ENCODE peak calls at places on chromosomes 16 and 17, in six cellular contexts. N is GM12891, G is GM12892, B is sigmoid colon, C is HepG2, U is SK-N-SH. K is an unnamed sample.

GRCh38 chr17:39139137-39139516 is 12.3 kb downstream of the PLXDC1 start:
- DNase-seq in B (no peak), U (no peak), G (no peak), N (no peak), C (no peak), K (no peak)

GRCh38 chr16:53529529-53529928 is 26.5 kb upstream of the AKTIP start:
- DNase-seq in U (no peak), C (no peak), B (no peak), G (no peak), N (no peak), K (no peak)

GRCh38 chr16:66093217-66093616 is 273.3 kb upstream of the CDH5 start:
- DNase-seq in C (no peak), U (no peak), B (no peak), N (no peak), G (no peak), K (no peak)

GRCh38 chr16:20875358-20875656 is 24.9 kb downstream of the DCUN1D3 start:
- DNase-seq in B (no peak), G (no peak), C (no peak), N (no peak), U (no peak), K (no peak)

GRCh38 chr16:55242667-55243066 is 81.3 kb upstream of the IRX6 start:
- DNase-seq in G (no peak), U (no peak), C (no peak), B (no peak), N (no peak), K (no peak)

GRCh38 chr16:67641779-67642708 is 2.9 kb upstream of the CARMIL2 start:
- DNase-seq in U (no peak), C (no peak), N (no peak), G (no peak), B (peak; percentile 89), K (no peak)

GRCh38 chr16:11328172-11329079 is 16.8 kb upstream of the RMI2 start:
- DNase-seq in C (no peak), U (no peak), N (peak; percentile 74), G (peak; percentile 78), B (peak; percentile 93), K (peak; percentile 85)

GRCh38 chr16:595942-596735 is 6.3 kb downstream of the RAB40C start:
- DNase-seq in N (no peak), B (peak; percentile 58), U (no peak), C (no peak), G (no peak), K (no peak)

GRCh38 chr16:22240023-22240697 is 34.1 kb downstream of the EEF2K start:
- DNase-seq in U (no peak), C (no peak), G (no peak), N (no peak), B (no peak), K (no peak)

GRCh38 chr17:42659079-42659931 is at the start of gene TUBG2:
- DNase-seq in B (peak; percentile 94), G (peak; percentile 86), C (peak; percentile 92), N (peak; percentile 81), U (peak; percentile 98), K (peak; percentile 87)

GRCh38 chr16:56382459-56382858 is 42.9 kb downstream of the AMFR start:
- DNase-seq in B (no peak), U (no peak), G (no peak), C (peak; percentile 86), N (no peak), K (no peak)

GRCh38 chr17:70137451-70138230 is 31.7 kb upstream of the KCNJ2 start:
- DNase-seq in N (peak; percentile 31), G (peak; percentile 28), B (peak; percentile 86), U (no peak), C (no peak), K (no peak)

GRCh38 chr16:73432794-73433455 is 385.0 kb upstream of the ZFHX3 start:
- DNase-seq in U (no peak), B (no peak), C (no peak), N (no peak), G (no peak), K (no peak)

GRCh38 chr16:28167221-28167620 is 44.5 kb downstream of the XPO6 start:
- DNase-seq in C (no peak), G (no peak), N (no peak), U (no peak), B (no peak), K (no peak)

GRCh38 chr17:41666708-41667279 is 21.9 kb upstream of the EIF1 start:
- DNase-seq in U (peak; percentile 84), C (peak; percentile 75), B (peak; percentile 92), N (peak; percentile 75), G (peak; percentile 80), K (peak; percentile 96)

GRCh38 chr16:11004957-11005610 is 60.7 kb downstream of the CLEC16A start:
- DNase-seq in B (no peak), C (no peak), G (no peak), N (no peak), U (no peak), K (no peak)

GRCh38 chr17:49996495-49997255 is 1.7 kb upstream of the DLX3 start:
- DNase-seq in C (no peak), B (no peak), N (peak; percentile 66), U (peak; percentile 95), G (peak; percentile 63), K (peak; percentile 91)

DNA sequence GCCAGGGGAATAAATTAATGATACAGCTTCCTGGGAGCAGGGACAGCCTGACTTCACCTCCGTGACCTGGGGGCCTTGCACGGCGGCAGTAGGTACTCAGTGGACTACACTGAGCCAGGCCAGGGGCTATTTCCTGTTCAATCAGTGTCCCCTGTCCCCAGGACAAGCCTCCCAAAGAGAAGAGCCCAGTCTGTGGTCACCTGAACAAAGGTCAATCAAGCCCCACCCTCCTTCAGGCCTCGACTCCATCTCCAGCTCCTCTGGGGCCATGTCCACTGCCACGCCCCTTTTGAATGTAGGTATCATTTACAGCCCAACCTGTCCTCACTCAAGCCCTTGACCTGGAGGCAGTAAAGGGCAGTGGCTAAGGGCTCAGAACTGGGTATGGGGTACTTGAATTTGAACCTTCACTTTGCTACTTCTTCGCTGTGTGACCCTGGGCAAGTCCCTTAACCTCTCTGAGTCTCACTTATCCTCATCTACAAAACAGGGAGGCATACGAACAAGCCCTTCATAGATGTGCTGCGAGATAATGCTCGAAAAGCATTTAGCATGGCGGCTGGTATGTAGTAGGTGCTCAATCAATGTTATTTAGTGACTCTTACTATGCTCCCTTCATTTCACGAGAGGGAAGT is 29.0 kb downstream of the MYH11 start:
- DNase-seq in G (no peak), B (peak; percentile 66), C (no peak), N (no peak), U (no peak), K (peak; percentile 15)
- TF ChIP-seq POLR2AphosphoS5 in G (no peak), B (peak; percentile 43), C (no peak), N (no peak), U (no peak), K (no peak)

GRCh38 chr17:704111-704864 is 10.4 kb downstream of the VPS53 start:
- DNase-seq in C (no peak), G (no peak), N (no peak), B (no peak), U (no peak), K (no peak)
- TF ChIP-seq POLR2AphosphoS5 in C (no peak), G (no peak), N (no peak), B (no peak), U (no peak), K (no peak)

GRCh38 chr17:79855331-79856124 is 16.3 kb upstream of the CBX4 start:
- DNase-seq in N (no peak), U (no peak), G (no peak), B (no peak), C (no peak), K (no peak)
- TF ChIP-seq POLR2AphosphoS5 in N (no peak), U (no peak), G (no peak), B (no peak), C (no peak), K (no peak)

GRCh38 chr17:77096570-77097214 is 44.1 kb upstream of the SEC14L1 start:
- DNase-seq in B (no peak), N (no peak), G (no peak), C (peak; percentile 41), U (peak; percentile 50), K (no peak)

GRCh38 chr17:77101521-77102410 is 39.0 kb upstream of the SEC14L1 start:
- DNase-seq in N (no peak), U (no peak), C (peak; percentile 88), B (no peak), G (no peak), K (no peak)

GRCh38 chr17:77097772-77098171 is 43.0 kb upstream of the SEC14L1 start:
- DNase-seq in G (no peak), N (no peak), C (no peak), B (no peak), U (no peak), K (no peak)

GRCh38 chr17:77100009-77100408 is 40.8 kb upstream of the SEC14L1 start:
- DNase-seq in B (peak; percentile 85), N (no peak), U (no peak), C (no peak), G (no peak), K (peak; percentile 92)

GRCh38 chr17:77098884-77099545 is 41.8 kb upstream of the SEC14L1 start:
- DNase-seq in G (no peak), N (no peak), C (peak; percentile 57), B (peak; percentile 84), U (no peak), K (no peak)
- TF ChIP-seq POLR2AphosphoS5 in G (no peak), N (no peak), C (no peak), B (peak; percentile 88), U (no peak), K (no peak)

GRCh38 chr16:12904041-12904671 is 2.8 kb downstream of the SHISA9 start:
- DNase-seq in N (no peak), C (no peak), G (no peak), U (no peak), B (no peak), K (no peak)
- TF ChIP-seq POLR2AphosphoS5 in N (no peak), C (no peak), G (no peak), U (no peak), B (no peak), K (no peak)